ENCODE peak calls at places on chromosome 21, in nine cellular contexts. One of them, this sample, is unnamed.

GRCh38 chr21:38913120-38913975 is 107.6 kb downstream of the ETS2 start:
- DNase-seq in uterus: peak; percentile 86
- DNase-seq in fibroblast of lung: peak; percentile 76
- DNase-seq in GM23338: peak; percentile 78
- DNase-seq in OCI-LY7: no peak
- DNase-seq in breast epithelium: peak; percentile 86
- DNase-seq in hepatocyte: peak; percentile 92
- DNase-seq in astrocyte: peak; percentile 67
- DNase-seq in CD8-positive, alpha-beta T cell: no peak
- DNase-seq in this sample: peak; percentile 85

GRCh38 chr21:25421327-25422028 is 185.8 kb downstream of the MRPL39 start:
- DNase-seq in OCI-LY7: peak; percentile 50
- DNase-seq in CD8-positive, alpha-beta T cell: peak; percentile 53
- DNase-seq in uterus: no peak
- DNase-seq in breast epithelium: no peak
- DNase-seq in hepatocyte: peak; percentile 59
- DNase-seq in GM23338: peak; percentile 90
- DNase-seq in astrocyte: peak; percentile 20
- DNase-seq in fibroblast of lung: peak; percentile 26
- DNase-seq in this sample: peak; percentile 13

GRCh38 chr21:38914531-38915385 is 109.0 kb downstream of the ETS2 start:
- DNase-seq in fibroblast of lung: peak; percentile 50
- DNase-seq in uterus: no peak
- DNase-seq in OCI-LY7: no peak
- DNase-seq in CD8-positive, alpha-beta T cell: no peak
- DNase-seq in breast epithelium: no peak
- DNase-seq in astrocyte: peak; percentile 42
- DNase-seq in GM23338: peak; percentile 31
- DNase-seq in hepatocyte: peak; percentile 46
- DNase-seq in this sample: no peak

GRCh38 chr21:41211041-41211426 is 43.1 kb downstream of the BACE2 start:
- DNase-seq in breast epithelium: no peak
- DNase-seq in uterus: no peak
- DNase-seq in CD8-positive, alpha-beta T cell: no peak
- DNase-seq in fibroblast of lung: peak; percentile 7
- DNase-seq in OCI-LY7: no peak
- DNase-seq in astrocyte: no peak
- DNase-seq in GM23338: no peak
- DNase-seq in hepatocyte: no peak
- DNase-seq in this sample: no peak

GRCh38 chr21:39575778-39576177 is 37.0 kb upstream of the B3GALT5 start:
- DNase-seq in fibroblast of lung: peak; percentile 51
- DNase-seq in GM23338: no peak
- DNase-seq in breast epithelium: no peak
- DNase-seq in OCI-LY7: no peak
- DNase-seq in uterus: no peak
- DNase-seq in astrocyte: peak; percentile 30
- DNase-seq in hepatocyte: no peak
- DNase-seq in CD8-positive, alpha-beta T cell: no peak
- DNase-seq in this sample: no peak

GRCh38 chr21:38820471-38821239 is 14.9 kb downstream of the ETS2 start:
- DNase-seq in fibroblast of lung: no peak
- DNase-seq in CD8-positive, alpha-beta T cell: no peak
- DNase-seq in astrocyte: no peak
- DNase-seq in hepatocyte: no peak
- DNase-seq in uterus: no peak
- DNase-seq in breast epithelium: no peak
- DNase-seq in OCI-LY7: no peak
- DNase-seq in GM23338: no peak
- DNase-seq in this sample: no peak

GRCh38 chr21:15297829-15298228 is 233.0 kb upstream of the NRIP1 start:
- DNase-seq in hepatocyte: no peak
- DNase-seq in fibroblast of lung: no peak
- DNase-seq in astrocyte: no peak
- DNase-seq in breast epithelium: no peak
- DNase-seq in CD8-positive, alpha-beta T cell: no peak
- DNase-seq in uterus: no peak
- DNase-seq in GM23338: no peak
- DNase-seq in OCI-LY7: no peak
- DNase-seq in this sample: no peak

GRCh38 chr21:18384771-18385170 is 18.8 kb downstream of the TMPRSS15 start:
- DNase-seq in OCI-LY7: peak; percentile 52
- DNase-seq in CD8-positive, alpha-beta T cell: no peak
- DNase-seq in GM23338: peak; percentile 76
- DNase-seq in fibroblast of lung: no peak
- DNase-seq in hepatocyte: peak; percentile 53
- DNase-seq in breast epithelium: no peak
- DNase-seq in astrocyte: no peak
- DNase-seq in uterus: no peak
- DNase-seq in this sample: no peak

GRCh38 chr21:42319851-42320602 is 4.8 kb upstream of the TFF3 start:
- DNase-seq in CD8-positive, alpha-beta T cell: no peak
- DNase-seq in fibroblast of lung: no peak
- DNase-seq in GM23338: no peak
- DNase-seq in uterus: no peak
- DNase-seq in hepatocyte: no peak
- DNase-seq in OCI-LY7: peak; percentile 27
- DNase-seq in astrocyte: no peak
- DNase-seq in breast epithelium: no peak
- DNase-seq in this sample: peak; percentile 14

GRCh38 chr21:42768324-42769121 is 110.8 kb downstream of the WDR4 start:
- DNase-seq in OCI-LY7: no peak
- DNase-seq in hepatocyte: no peak
- DNase-seq in fibroblast of lung: no peak
- DNase-seq in astrocyte: no peak
- DNase-seq in GM23338: no peak
- DNase-seq in CD8-positive, alpha-beta T cell: no peak
- DNase-seq in breast epithelium: no peak
- DNase-seq in uterus: no peak
- DNase-seq in this sample: no peak

GRCh38 chr21:32414579-32415358 is 2.3 kb downstream of the EVA1C start:
- DNase-seq in breast epithelium: no peak
- DNase-seq in uterus: no peak
- DNase-seq in OCI-LY7: no peak
- DNase-seq in CD8-positive, alpha-beta T cell: no peak
- DNase-seq in GM23338: no peak
- DNase-seq in hepatocyte: peak; percentile 21
- DNase-seq in fibroblast of lung: peak; percentile 52
- DNase-seq in astrocyte: peak; percentile 26
- DNase-seq in this sample: peak; percentile 8
- TF ChIP-seq CTCF in breast epithelium: no peak
- TF ChIP-seq CTCF in uterus: peak; percentile 47
- TF ChIP-seq CTCF in OCI-LY7: peak; percentile 12
- TF ChIP-seq CTCF in CD8-positive, alpha-beta T cell: no peak
- TF ChIP-seq CTCF in GM23338: peak; percentile 40
- TF ChIP-seq CTCF in hepatocyte: peak; percentile 37
- TF ChIP-seq CTCF in fibroblast of lung: peak; percentile 58
- TF ChIP-seq CTCF in astrocyte: peak; percentile 51
- TF ChIP-seq CTCF in this sample: no peak

DNA sequence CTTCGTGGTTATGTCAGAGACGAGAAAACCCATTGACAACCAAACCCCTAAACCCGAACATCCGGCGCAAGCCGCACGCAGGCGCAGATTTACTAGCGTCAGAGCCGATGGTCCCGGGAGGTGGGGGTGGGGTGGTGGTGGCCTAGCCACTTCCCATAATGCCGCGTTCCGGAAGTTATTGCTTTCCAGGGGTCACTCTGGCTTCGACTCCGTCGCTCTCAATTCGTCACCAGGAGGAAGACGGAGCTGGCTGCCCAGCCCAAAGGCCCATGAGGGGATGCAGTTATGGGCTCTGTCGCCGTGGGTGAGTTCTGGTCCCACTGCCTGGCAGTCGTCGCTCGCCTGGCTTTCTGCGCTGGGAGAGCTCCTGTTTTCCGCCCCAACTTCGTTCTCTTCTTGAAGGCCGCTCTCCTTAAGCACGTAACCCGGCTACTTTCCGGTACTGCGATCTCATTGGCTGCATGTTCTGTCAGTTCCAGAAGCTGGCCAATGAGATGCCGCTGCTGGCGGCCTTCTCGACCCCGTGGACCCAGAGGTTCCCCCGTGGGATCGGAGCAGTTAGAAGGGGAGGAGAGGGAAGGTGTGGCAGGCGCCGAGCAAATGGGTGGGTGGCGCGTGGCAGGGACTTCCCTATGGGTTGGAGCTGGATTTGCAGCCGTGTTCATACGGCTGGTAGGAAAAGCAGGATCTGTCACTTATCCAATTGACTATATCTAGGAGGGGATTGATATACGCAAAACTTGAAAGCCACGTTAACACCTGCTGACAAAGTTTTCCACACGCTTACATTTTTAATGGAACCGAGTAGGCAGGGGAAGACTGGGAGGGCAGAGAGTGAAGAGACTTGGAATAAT is at the start of gene USP16:
- DNase-seq in breast epithelium: peak; percentile 91
- DNase-seq in GM23338: peak; percentile 97
- DNase-seq in hepatocyte: peak; percentile 96
- DNase-seq in fibroblast of lung: peak; percentile 100
- DNase-seq in astrocyte: peak; percentile 100
- DNase-seq in CD8-positive, alpha-beta T cell: peak; percentile 94
- DNase-seq in uterus: peak; percentile 96
- DNase-seq in OCI-LY7: peak; percentile 97
- DNase-seq in this sample: peak; percentile 88
- TF ChIP-seq CTCF in breast epithelium: no peak
- TF ChIP-seq CTCF in GM23338: no peak
- TF ChIP-seq CTCF in hepatocyte: no peak
- TF ChIP-seq CTCF in fibroblast of lung: no peak
- TF ChIP-seq CTCF in astrocyte: no peak
- TF ChIP-seq CTCF in CD8-positive, alpha-beta T cell: no peak
- TF ChIP-seq CTCF in uterus: no peak
- TF ChIP-seq CTCF in OCI-LY7: no peak
- TF ChIP-seq CTCF in this sample: no peak

GRCh38 chr21:37742115-37742514 is 174.1 kb downstream of the KCNJ6 start:
- DNase-seq in GM23338: no peak
- DNase-seq in CD8-positive, alpha-beta T cell: no peak
- DNase-seq in uterus: no peak
- DNase-seq in fibroblast of lung: no peak
- DNase-seq in breast epithelium: no peak
- DNase-seq in hepatocyte: no peak
- DNase-seq in OCI-LY7: peak; percentile 43
- DNase-seq in astrocyte: no peak
- DNase-seq in this sample: no peak

GRCh38 chr21:37734846-37735245 is 181.4 kb downstream of the KCNJ6 start:
- DNase-seq in breast epithelium: no peak
- DNase-seq in OCI-LY7: no peak
- DNase-seq in astrocyte: no peak
- DNase-seq in GM23338: no peak
- DNase-seq in CD8-positive, alpha-beta T cell: no peak
- DNase-seq in uterus: no peak
- DNase-seq in hepatocyte: no peak
- DNase-seq in fibroblast of lung: no peak
- DNase-seq in this sample: no peak

GRCh38 chr21:37737497-37737896 is 178.8 kb downstream of the KCNJ6 start:
- DNase-seq in astrocyte: no peak
- DNase-seq in CD8-positive, alpha-beta T cell: no peak
- DNase-seq in uterus: no peak
- DNase-seq in hepatocyte: no peak
- DNase-seq in fibroblast of lung: no peak
- DNase-seq in OCI-LY7: no peak
- DNase-seq in breast epithelium: no peak
- DNase-seq in GM23338: no peak
- DNase-seq in this sample: no peak

GRCh38 chr21:37742532-37742931 is 173.7 kb downstream of the KCNJ6 start:
- DNase-seq in astrocyte: peak; percentile 21
- DNase-seq in fibroblast of lung: peak; percentile 36
- DNase-seq in uterus: no peak
- DNase-seq in breast epithelium: no peak
- DNase-seq in OCI-LY7: peak; percentile 13
- DNase-seq in CD8-positive, alpha-beta T cell: no peak
- DNase-seq in GM23338: no peak
- DNase-seq in hepatocyte: no peak
- DNase-seq in this sample: no peak

GRCh38 chr21:37737996-37738395 is 178.3 kb downstream of the KCNJ6 start:
- DNase-seq in GM23338: no peak
- DNase-seq in astrocyte: no peak
- DNase-seq in hepatocyte: no peak
- DNase-seq in fibroblast of lung: no peak
- DNase-seq in uterus: no peak
- DNase-seq in breast epithelium: no peak
- DNase-seq in OCI-LY7: no peak
- DNase-seq in CD8-positive, alpha-beta T cell: no peak
- DNase-seq in this sample: no peak
- TF ChIP-seq CTCF in GM23338: no peak
- TF ChIP-seq CTCF in astrocyte: no peak
- TF ChIP-seq CTCF in hepatocyte: no peak
- TF ChIP-seq CTCF in fibroblast of lung: no peak
- TF ChIP-seq CTCF in uterus: no peak
- TF ChIP-seq CTCF in breast epithelium: no peak
- TF ChIP-seq CTCF in OCI-LY7: no peak
- TF ChIP-seq CTCF in CD8-positive, alpha-beta T cell: no peak
- TF ChIP-seq CTCF in this sample: no peak

DNA sequence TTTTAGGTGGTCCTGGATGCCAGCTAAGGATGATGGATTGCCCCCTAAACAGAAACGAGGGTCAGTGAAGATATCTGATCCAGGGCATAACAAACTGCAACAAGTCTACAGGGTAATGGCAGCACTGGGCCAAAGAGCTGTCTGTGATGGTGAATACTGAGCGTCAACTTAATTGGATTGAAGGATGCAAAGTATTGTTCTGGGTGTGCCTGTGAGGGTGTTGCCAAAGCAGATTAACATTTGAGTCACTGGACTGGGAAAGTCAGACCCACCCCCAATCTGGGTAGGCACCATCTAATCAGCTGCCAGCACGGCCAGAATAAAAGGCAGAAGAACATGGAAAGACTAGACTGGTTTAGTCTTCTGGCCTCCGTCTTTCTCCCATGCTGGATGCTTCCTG is 235.0 kb downstream of the SETD4 start:
- DNase-seq in hepatocyte: no peak
- DNase-seq in GM23338: no peak
- DNase-seq in uterus: no peak
- DNase-seq in fibroblast of lung: no peak
- DNase-seq in astrocyte: no peak
- DNase-seq in CD8-positive, alpha-beta T cell: no peak
- DNase-seq in breast epithelium: no peak
- DNase-seq in OCI-LY7: no peak
- DNase-seq in this sample: no peak
- TF ChIP-seq CTCF in hepatocyte: no peak
- TF ChIP-seq CTCF in GM23338: no peak
- TF ChIP-seq CTCF in uterus: no peak
- TF ChIP-seq CTCF in fibroblast of lung: no peak
- TF ChIP-seq CTCF in astrocyte: no peak
- TF ChIP-seq CTCF in CD8-positive, alpha-beta T cell: no peak
- TF ChIP-seq CTCF in breast epithelium: no peak
- TF ChIP-seq CTCF in OCI-LY7: no peak
- TF ChIP-seq CTCF in this sample: no peak

GRCh38 chr21:43905726-43906455 is 40.9 kb downstream of the AGPAT3 start:
- DNase-seq in breast epithelium: peak; percentile 31
- DNase-seq in uterus: no peak
- DNase-seq in CD8-positive, alpha-beta T cell: no peak
- DNase-seq in hepatocyte: no peak
- DNase-seq in GM23338: no peak
- DNase-seq in astrocyte: no peak
- DNase-seq in fibroblast of lung: no peak
- DNase-seq in OCI-LY7: no peak
- DNase-seq in this sample: no peak
- TF ChIP-seq CTCF in breast epithelium: no peak
- TF ChIP-seq CTCF in uterus: no peak
- TF ChIP-seq CTCF in CD8-positive, alpha-beta T cell: no peak
- TF ChIP-seq CTCF in hepatocyte: no peak
- TF ChIP-seq CTCF in GM23338: no peak
- TF ChIP-seq CTCF in astrocyte: no peak
- TF ChIP-seq CTCF in fibroblast of lung: no peak
- TF ChIP-seq CTCF in OCI-LY7: no peak
- TF ChIP-seq CTCF in this sample: no peak

This sample was measured in Calu3.